ENCODE peak calls at places on chromosomes 5 and 9, in seven cellular contexts. G, N, Z, B, K, D and L are unnamed samples.
A peak's percentile ranks its signal among the peaks of the same experiment; 100 is the strongest.

GRCh38 chr5:81408496-81408895 is 14.6 kb upstream of the ACOT12 start:
- DNase-seq in D (no peak), G (no peak), B (no peak), K (no peak), N (no peak), Z (no peak), L (no peak)

GRCh38 chr9:130239741-130240241 is 25.8 kb upstream of the HMCN2 start:
- DNase-seq in D (peak; percentile 56), Z (peak; percentile 69), G (no peak), K (no peak), B (peak; percentile 55), N (peak; percentile 19), L (no peak)

GRCh38 chr5:112594060-112594850 is 143.4 kb upstream of the APC start:
- DNase-seq in B (no peak), N (no peak), K (no peak), G (no peak), Z (no peak), D (no peak), L (peak; percentile 85)

GRCh38 chr5:168047043-168047668 is 244.3 kb upstream of the WWC1 start:
- DNase-seq in G (peak; percentile 11), N (peak; percentile 22), B (peak; percentile 92), K (no peak), D (peak; percentile 81), Z (peak; percentile 52), L (peak; percentile 72)

GRCh38 chr5:74556631-74557595 is 83.6 kb downstream of the ENC1 start:
- DNase-seq in Z (no peak), G (no peak), K (no peak), D (peak; percentile 11), N (peak; percentile 48), B (no peak), L (no peak)

GRCh38 chr5:134989291-134989830 is 21.7 kb downstream of the CATSPER3 start:
- DNase-seq in N (peak; percentile 45), K (no peak), Z (no peak), G (no peak), D (no peak), B (no peak), L (no peak)

GRCh38 chr9:131402073-131402472 is 8.2 kb downstream of the PRRC2B start:
- DNase-seq in K (no peak), Z (no peak), N (peak; percentile 83), G (no peak), D (no peak), B (no peak), L (no peak)

GRCh38 chr5:114055318-114055788 is 306.5 kb upstream of the KCNN2 start:
- DNase-seq in D (peak; percentile 67), Z (no peak), N (peak; percentile 64), K (no peak), G (no peak), B (peak; percentile 87), L (no peak)

GRCh38 chr9:136231478-136232297 is 13.9 kb downstream of the QSOX2 start:
- DNase-seq in D (peak; percentile 86), Z (no peak), G (peak; percentile 72), B (no peak), N (no peak), K (no peak), L (no peak)

GRCh38 chr5:17012289-17012688 is 76.2 kb upstream of the MYO10 start:
- DNase-seq in D (no peak), Z (no peak), K (no peak), G (peak; percentile 24), N (peak; percentile 83), B (no peak), L (peak; percentile 14)

GRCh38 chr5:134088291-134088690 is 26.2 kb upstream of the TCF7 start:
- DNase-seq in D (no peak), N (no peak), B (no peak), G (no peak), K (no peak), Z (no peak), L (no peak)

GRCh38 chr9:100581661-100582060 is 3.8 kb downstream of the CAVIN4 start:
- DNase-seq in Z (no peak), D (no peak), N (no peak), K (no peak), G (no peak), B (no peak), L (no peak)

GRCh38 chr5:149748471-149749094 is 18.5 kb downstream of the PPARGC1B start:
- DNase-seq in Z (no peak), G (no peak), D (no peak), K (no peak), N (no peak), B (no peak), L (no peak)

GRCh38 chr9:79592736-79593493 is 21.1 kb downstream of the TLE4 start:
- DNase-seq in Z (peak; percentile 35), B (no peak), N (no peak), G (peak; percentile 60), K (no peak), D (no peak), L (no peak)

GRCh38 chr5:98248949-98249348 is 524.5 kb upstream of the RGMB start:
- DNase-seq in G (no peak), K (no peak), Z (no peak), D (no peak), B (no peak), N (peak; percentile 96), L (no peak)

GRCh38 chr5:40453689-40454088 is 226.0 kb upstream of the PTGER4 start:
- DNase-seq in G (no peak), B (no peak), Z (no peak), N (no peak), K (no peak), D (peak; percentile 87), L (no peak)

GRCh38 chr5:139657363-139658321 is 9.5 kb downstream of the CXXC5 start:
- DNase-seq in G (no peak), N (no peak), D (no peak), Z (peak; percentile 52), K (no peak), B (no peak), L (no peak)

GRCh38 chr5:19739691-19740090 is 248.3 kb downstream of the CDH18 start:
- DNase-seq in G (no peak), D (no peak), Z (no peak), B (no peak), K (no peak), N (no peak), L (peak; percentile 21)

GRCh38 chr5:56685503-56686217 is 129.7 kb upstream of the MAP3K1 start:
- DNase-seq in K (no peak), B (no peak), G (no peak), N (peak; percentile 28), D (no peak), Z (no peak), L (no peak)

GRCh38 chr5:17399931-17400330 is 98.1 kb upstream of the TAF11L2 start:
- DNase-seq in K (no peak), D (no peak), Z (no peak), N (no peak), G (no peak), B (no peak), L (no peak)

GRCh38 chr9:120099064-120099463 is 480.9 kb downstream of the CDK5RAP2 start:
- DNase-seq in K (no peak), G (no peak), Z (no peak), B (no peak), D (no peak), N (no peak), L (no peak)

GRCh38 chr5:55172937-55173695 is at the start of gene CDC20B:
- DNase-seq in G (no peak), D (peak; percentile 78), B (peak; percentile 93), Z (peak; percentile 71), K (peak; percentile 33), N (peak; percentile 63), L (no peak)

DNA sequence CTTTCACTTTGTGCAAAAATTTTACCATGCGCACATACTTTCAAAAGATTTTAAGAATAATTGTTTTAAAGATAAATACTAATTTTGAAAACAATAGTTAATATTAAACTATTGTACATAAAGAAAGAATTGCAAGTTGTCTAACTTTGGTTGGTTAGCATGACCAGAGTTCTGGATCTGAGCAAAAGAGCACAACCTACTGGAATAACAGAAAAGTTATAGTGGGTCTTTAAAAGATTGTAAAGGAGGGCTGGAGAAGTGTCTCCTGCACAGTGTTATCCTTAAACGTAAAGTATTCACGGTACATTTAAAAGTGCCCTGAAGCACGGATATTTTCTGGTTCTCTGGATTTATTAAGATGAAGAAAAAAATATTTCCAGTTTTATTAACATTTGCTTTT is 70.6 kb downstream of the GLIS3 start:
- DNase-seq in N (no peak), Z (no peak), K (no peak), B (no peak), D (no peak), G (no peak), L (no peak)
- TF ChIP-seq CTCF in N (peak; percentile 16), Z (no peak), K (no peak), B (no peak), D (no peak), G (no peak), L (no peak)

GRCh38 chr9:33159058-33159759 is 7.9 kb downstream of the B4GALT1 start:
- DNase-seq in B (no peak), G (no peak), Z (peak; percentile 60), N (peak; percentile 35), K (no peak), D (no peak), L (no peak)
- H3K4me3 ChIP-seq in B (no peak overlapping the region), G (no peak overlapping the region), Z (peak overlapping the region; percentile 42), N (no peak overlapping the region), K (peak overlapping the region; percentile 10), D (no peak overlapping the region), L (peak overlapping the region; percentile 10)

GRCh38 chr9:112111461-112111860 is 63.6 kb downstream of the SUSD1 start:
- DNase-seq in Z (no peak), K (no peak), N (no peak), G (no peak), D (no peak), B (no peak), L (no peak)

GRCh38 chr9:112115109-112115508 is 60.0 kb downstream of the SUSD1 start:
- DNase-seq in B (no peak), N (no peak), Z (no peak), D (no peak), G (no peak), K (no peak), L (no peak)

GRCh38 chr9:112112519-112112918 is 62.6 kb downstream of the SUSD1 start:
- DNase-seq in B (no peak), N (peak; percentile 92), K (no peak), Z (no peak), D (no peak), G (no peak), L (no peak)

GRCh38 chr9:112110773-112111106 is 64.4 kb downstream of the SUSD1 start:
- DNase-seq in Z (peak; percentile 14), K (no peak), G (no peak), D (no peak), B (no peak), N (no peak), L (no peak)

GRCh38 chr9:112112941-112113399 is 62.1 kb downstream of the SUSD1 start:
- DNase-seq in B (peak; percentile 83), Z (peak; percentile 38), D (peak; percentile 52), G (no peak), N (no peak), K (no peak), L (peak; percentile 13)
- TF ChIP-seq CTCF in B (peak; percentile 83), Z (peak; percentile 60), D (peak; percentile 76), G (no peak), N (peak; percentile 44), K (peak; percentile 55), L (peak; percentile 82)

DNA sequence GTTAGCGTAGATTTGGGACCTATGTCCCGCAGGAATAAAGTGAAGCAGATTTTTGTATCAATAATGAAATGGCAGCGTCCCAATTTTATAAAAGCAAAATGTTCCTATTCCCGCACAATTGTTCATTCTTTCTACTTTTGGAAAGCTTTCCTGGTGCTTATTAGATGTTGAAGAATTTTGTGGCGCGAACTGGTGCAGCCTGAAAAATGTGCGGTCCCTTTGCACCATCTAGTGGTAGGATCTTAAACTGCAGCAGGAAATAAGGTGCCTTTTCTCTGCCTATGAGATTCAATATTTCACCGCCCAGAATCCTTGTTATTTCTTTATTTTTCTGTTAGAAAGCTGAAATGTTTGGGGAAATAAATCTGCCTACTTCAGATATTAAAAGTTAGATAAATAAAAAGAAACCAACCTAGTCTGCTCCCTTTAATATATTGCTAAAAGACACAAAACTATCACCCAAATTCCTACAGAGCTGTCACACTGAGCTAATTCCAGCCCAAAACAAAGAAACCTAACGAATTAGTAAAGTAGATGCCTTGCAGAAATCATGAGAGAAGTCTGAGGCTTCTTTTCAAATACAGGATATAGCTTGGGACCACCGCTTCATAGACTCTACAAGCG is 122.4 kb upstream of the LMX1B start:
- DNase-seq in B (peak; percentile 72), D (no peak), K (no peak), G (no peak), N (peak; percentile 69), Z (peak; percentile 68), L (peak; percentile 43)
- H3K4me3 ChIP-seq in B (no peak overlapping the region), D (no peak overlapping the region), K (no peak overlapping the region), G (no peak overlapping the region), N (no peak overlapping the region), Z (no peak overlapping the region), L (no peak overlapping the region)